ENCODE peak calls at places on chromosomes 7 and 10, in six cellular contexts. O, X, Y, I, G and Z are unnamed samples.

GRCh38 chr10:121927361-121927840 is 430 bp downstream of the ATE1 start:
- DNase-seq in O (no peak), Y (no peak), G (peak), X (peak), I (peak), Z (peak)

GRCh38 chr10:76117949-76118348 is 686.5 kb downstream of the LRMDA start:
- DNase-seq in I (peak), Y (no peak), O (no peak), X (no peak), G (no peak), Z (peak)

GRCh38 chr10:70478191-70479160 is at the start of gene PALD1:
- DNase-seq in I (peak), Y (peak), X (peak), G (peak), O (no peak), Z (peak)

GRCh38 chr10:73039635-73040034 is 57.0 kb downstream of the P4HA1 start:
- DNase-seq in O (no peak), G (no peak), X (no peak), I (peak), Y (no peak), Z (peak)

GRCh38 chr10:95834375-95834774 is 73.4 kb upstream of the CC2D2B start:
- DNase-seq in O (no peak), G (no peak), Y (no peak), X (no peak), I (no peak), Z (no peak)

GRCh38 chr7:77482015-77482414 is 55.1 kb upstream of the PTPN12 start:
- DNase-seq in X (peak), G (no peak), Y (no peak), O (no peak), I (peak), Z (no peak)

GRCh38 chr10:77196616-77197015 is 441.0 kb downstream of the KCNMA1 start:
- DNase-seq in O (no peak), X (no peak), G (no peak), Y (no peak), I (no peak), Z (no peak)

GRCh38 chr7:6111041-6111440 is 79.9 kb downstream of the ANKRD61 start:
- DNase-seq in I (no peak), O (no peak), X (no peak), Y (no peak), G (no peak), Z (no peak)

GRCh38 chr10:116044722-116045374 is 228.2 kb downstream of the GFRA1 start:
- DNase-seq in G (no peak), O (no peak), I (peak), X (no peak), Y (no peak), Z (no peak)

GRCh38 chr7:16880469-16881034 is 1.2 kb downstream of the AGR3 start:
- DNase-seq in X (no peak), G (no peak), Y (no peak), O (no peak), I (no peak), Z (no peak)

GRCh38 chr7:471866-472639 is 47.6 kb downstream of the PDGFA start:
- DNase-seq in X (peak), G (no peak), O (no peak), I (peak), Y (no peak), Z (peak)

GRCh38 chr10:91162495-91163268 is 57.8 kb upstream of the PCGF5 start:
- DNase-seq in Y (peak), O (no peak), I (peak), G (peak), X (peak), Z (peak)

GRCh38 chr10:127801302-127801701 is 64.3 kb downstream of the FOXI2 start:
- DNase-seq in I (no peak), O (no peak), X (no peak), Y (no peak), G (no peak), Z (no peak)

GRCh38 chr10:118501171-118501570 is 94.3 kb downstream of the PRLHR start:
- DNase-seq in O (no peak), G (no peak), X (no peak), Y (no peak), I (peak), Z (peak)

GRCh38 chr10:30178565-30178964 is 119.2 kb upstream of the JCAD start:
- DNase-seq in X (no peak), G (no peak), Y (no peak), I (peak), O (no peak), Z (no peak)

GRCh38 chr7:26375604-26376207 is 84.0 kb downstream of the SNX10 start:
- DNase-seq in I (peak), X (no peak), G (peak), O (no peak), Y (no peak), Z (no peak)

GRCh38 chr10:12177642-12178041 is 18.0 kb downstream of the NUDT5 start:
- DNase-seq in Y (no peak), X (no peak), O (no peak), I (peak), G (no peak), Z (peak)

GRCh38 chr10:24153016-24153415 is 55.9 kb upstream of the KIAA1217 start:
- DNase-seq in X (no peak), O (no peak), Y (no peak), G (no peak), I (peak), Z (no peak)

GRCh38 chr10:112811741-112812551 is 138.1 kb upstream of the TCF7L2 start:
- DNase-seq in I (peak), O (peak), G (no peak), X (peak), Y (no peak), Z (peak)

GRCh38 chr10:25555865-25556264 is 378.2 kb upstream of the MYO3A start:
- DNase-seq in O (no peak), G (no peak), X (no peak), I (no peak), Y (no peak), Z (no peak)

GRCh38 chr7:131157530-131158243 is 170.0 kb upstream of the MKLN1 start:
- DNase-seq in X (no peak), O (no peak), Y (no peak), G (no peak), I (peak), Z (peak)